ENCODE peak calls at places on chromosome 15, in six cellular contexts. Q is stimulated activated naive CD4-positive, alpha-beta T cell; V is colonic mucosa; U is NCI-H774; Z is left lung; M is epithelial cell of esophagus. G is an unnamed sample.

GRCh38 chr15:34812369-34812768 is 17.0 kb upstream of the ACTC1 start:
- DNase-seq in Q (no peak), V (no peak), U (no peak), Z (no peak), M (no peak), G (no peak)

GRCh38 chr15:48722764-48723661 is 77.5 kb upstream of the FBN1 start:
- DNase-seq in Q (no peak), V (no peak), U (no peak), Z (no peak), M (peak; percentile 89), G (no peak)

GRCh38 chr15:47794266-47794914 is 77.1 kb downstream of the SEMA6D start:
- DNase-seq in Q (no peak), V (no peak), U (no peak), Z (no peak), M (peak; percentile 51), G (no peak)

GRCh38 chr15:76799760-76800159 is 105.4 kb downstream of the SCAPER start:
- DNase-seq in Q (no peak), V (no peak), U (no peak), Z (no peak), M (peak; percentile 83), G (no peak)

GRCh38 chr15:23797747-23798157 is 110.6 kb upstream of the NDN start:
- DNase-seq in Q (no peak), V (no peak), U (no peak), Z (no peak), M (no peak), G (no peak)

GRCh38 chr15:41734079-41734478 is 40.2 kb upstream of the MAPKBP1 start:
- DNase-seq in Q (no peak), V (no peak), U (no peak), Z (no peak), M (no peak), G (no peak)

GRCh38 chr15:35725353-35725752 is 179.4 kb upstream of the DPH6 start:
- DNase-seq in Q (no peak), V (no peak), U (no peak), Z (no peak), M (peak; percentile 37), G (no peak)

GRCh38 chr15:46900992-46901391 is 816.3 kb upstream of the SEMA6D start:
- DNase-seq in Q (no peak), V (no peak), U (no peak), Z (no peak), M (peak; percentile 3), G (no peak)

GRCh38 chr15:28051920-28052633 is 47.0 kb downstream of the OCA2 start:
- DNase-seq in Q (no peak), V (no peak), U (no peak), Z (no peak), M (no peak), G (no peak)

GRCh38 chr15:101047301-101047781 is 128.2 kb downstream of the LRRK1 start:
- DNase-seq in Q (no peak), V (peak; percentile 12), U (no peak), Z (peak; percentile 40), M (no peak), G (no peak)

GRCh38 chr15:43209059-43209824 is 11.6 kb downstream of the EPB42 start:
- DNase-seq in Q (no peak), V (no peak), U (no peak), Z (no peak), M (peak; percentile 54), G (no peak)

GRCh38 chr15:77607111-77607893 is 25.4 kb downstream of the LINGO1 start:
- DNase-seq in Q (no peak), V (no peak), U (no peak), Z (peak; percentile 67), M (no peak), G (no peak)

GRCh38 chr15:68658151-68658550 is 79.4 kb downstream of the CORO2B start:
- DNase-seq in Q (no peak), V (no peak), U (no peak), Z (no peak), M (no peak), G (no peak)

GRCh38 chr15:73051402-73051810 is 857 bp upstream of the NEO1 start:
- DNase-seq in Q (peak; percentile 44), V (peak; percentile 74), U (peak; percentile 40), Z (peak; percentile 85), M (peak; percentile 17), G (no peak)

GRCh38 chr15:66955871-66956585 is 109.4 kb upstream of the SMAD3 start:
- DNase-seq in Q (no peak), V (no peak), U (no peak), Z (peak; percentile 23), M (peak; percentile 96), G (no peak)

GRCh38 chr15:101267320-101268104 is 9.8 kb downstream of the SELENOS start:
- DNase-seq in Q (no peak), V (peak; percentile 49), U (no peak), Z (no peak), M (peak; percentile 39), G (no peak)

GRCh38 chr15:69293741-69294615 is 4.7 kb upstream of the PAQR5 start:
- DNase-seq in Q (no peak), V (no peak), U (no peak), Z (no peak), M (no peak), G (no peak)

GRCh38 chr15:90465140-90465929 is 64.4 kb upstream of the CRTC3 start:
- DNase-seq in Q (no peak), V (no peak), U (no peak), Z (no peak), M (no peak), G (no peak)

GRCh38 chr15:85800460-85801123 is 5.9 kb upstream of the KLHL25 start:
- DNase-seq in Q (no peak), V (peak; percentile 90), U (peak; percentile 84), Z (peak; percentile 80), M (peak; percentile 77), G (peak; percentile 95)

GRCh38 chr15:88020806-88021205 is 235.7 kb downstream of the NTRK3 start:
- DNase-seq in Q (no peak), V (no peak), U (no peak), Z (no peak), M (no peak), G (no peak)

GRCh38 chr15:100115711-100116090 is 226.1 kb downstream of the ADAMTS17 start:
- DNase-seq in Q (no peak), V (no peak), U (no peak), Z (no peak), M (peak; percentile 77), G (no peak)

GRCh38 chr15:66803182-66803729 is 101.2 kb downstream of the SMAD6 start:
- DNase-seq in Q (no peak), V (peak; percentile 86), U (no peak), Z (peak; percentile 94), M (peak; percentile 87), G (peak; percentile 86)

GRCh38 chr15:72222433-72222832 is 8.6 kb downstream of the PKM start:
- DNase-seq in Q (no peak), V (no peak), U (no peak), Z (no peak), M (peak; percentile 98), G (no peak)

GRCh38 chr15:31223478-31224350 is 102.9 kb upstream of the KLF13 start:
- DNase-seq in Q (no peak), V (no peak), U (peak; percentile 28), Z (peak; percentile 85), M (no peak), G (no peak)

GRCh38 chr15:45091161-45091560 is 22.8 kb downstream of the DUOX2 start:
- DNase-seq in Q (no peak), V (no peak), U (no peak), Z (no peak), M (peak; percentile 66), G (no peak)

GRCh38 chr15:61501815-61502214 is 272.7 kb upstream of the RORA start:
- DNase-seq in Q (no peak), V (no peak), U (no peak), Z (no peak), M (no peak), G (no peak)

GRCh38 chr15:73884159-73884558 is 10.8 kb downstream of the TBC1D21 start:
- DNase-seq in Q (no peak), V (no peak), U (no peak), Z (no peak), M (no peak), G (no peak)

GRCh38 chr15:95410757-95411156 is 919.7 kb upstream of the NR2F2 start:
- DNase-seq in Q (no peak), V (no peak), U (no peak), Z (no peak), M (no peak), G (no peak)

GRCh38 chr15:65766422-65767263 is 25.4 kb downstream of the DENND4A start:
- DNase-seq in Q (no peak), V (no peak), U (peak; percentile 12), Z (no peak), M (peak; percentile 10), G (no peak)

GRCh38 chr15:101309436-101310162 is 14.6 kb upstream of the SNRPA1 start:
- DNase-seq in Q (no peak), V (no peak), U (no peak), Z (no peak), M (no peak), G (no peak)

GRCh38 chr15:40763801-40764765 is at the start of gene GCHFR:
- DNase-seq in Q (peak; percentile 70), V (peak; percentile 88), U (peak; percentile 73), Z (peak; percentile 92), M (peak; percentile 55), G (peak; percentile 87)

GRCh38 chr15:70269991-70270751 is 172.5 kb upstream of the TLE3 start:
- DNase-seq in Q (no peak), V (no peak), U (no peak), Z (no peak), M (peak; percentile 47), G (no peak)

GRCh38 chr15:49370782-49371181 is 52.3 kb upstream of the FGF7 start:
- DNase-seq in Q (no peak), V (no peak), U (no peak), Z (no peak), M (peak; percentile 29), G (no peak)

GRCh38 chr15:42858999-42859789 is 61.4 kb downstream of the TTBK2 start:
- DNase-seq in Q (no peak), V (no peak), U (no peak), Z (no peak), M (no peak), G (no peak)

GRCh38 chr15:68375716-68376220 is 56.2 kb downstream of the ITGA11 start:
- DNase-seq in Q (no peak), V (no peak), U (no peak), Z (no peak), M (no peak), G (no peak)

GRCh38 chr15:100116416-100117190 is 225.2 kb downstream of the ADAMTS17 start:
- DNase-seq in Q (no peak), V (no peak), U (no peak), Z (no peak), M (no peak), G (no peak)

GRCh38 chr15:92393994-92394326 is 279 bp downstream of the ST8SIA2 start:
- DNase-seq in Q (no peak), V (no peak), U (no peak), Z (no peak), M (no peak), G (no peak)

GRCh38 chr15:29089731-29090616 is 179.6 kb downstream of the NSMCE3 start:
- DNase-seq in Q (no peak), V (no peak), U (no peak), Z (no peak), M (no peak), G (no peak)

GRCh38 chr15:25092661-25093060 is 137.9 kb downstream of the SNRPN start:
- DNase-seq in Q (no peak), V (no peak), U (no peak), Z (no peak), M (no peak), G (no peak)

G was measured in pancreas.